ENCODE peak calls at places on chromosomes 11 and 22, in four cellular contexts. G is psoas muscle, A is A172, L is substantia nigra. F is an unnamed sample.

GRCh38 chr11:88435405-88435804 is 97.9 kb upstream of the CTSC start:
- DNase-seq in G (no peak), A (no peak), L (no peak), F (no peak)

GRCh38 chr11:101323997-101324396 is 194.4 kb upstream of the PGR start:
- DNase-seq in G (no peak), A (no peak), L (no peak), F (no peak)

GRCh38 chr11:105799728-105800462 is 190.0 kb downstream of the GRIA4 start:
- DNase-seq in G (no peak), A (no peak), L (no peak), F (no peak)

GRCh38 chr22:39468487-39469325 is 11.9 kb downstream of the MGAT3 start:
- DNase-seq in G (no peak), A (no peak), L (no peak), F (no peak)

GRCh38 chr11:134439181-134439580 is 27.1 kb upstream of the B3GAT1 start:
- DNase-seq in G (no peak), A (peak), L (peak), F (no peak)

GRCh38 chr11:118226781-118227180 is 2.0 kb upstream of the JAML start:
- DNase-seq in G (no peak), A (no peak), L (no peak), F (no peak)

GRCh38 chr22:40421941-40422340 is 51.5 kb downstream of the SGSM3 start:
- DNase-seq in G (peak), A (no peak), L (no peak), F (no peak)

GRCh38 chr22:42805016-42805997 is 51.8 kb downstream of the ARFGAP3 start:
- DNase-seq in G (peak), A (no peak), L (peak), F (peak)

GRCh38 chr11:37942081-37942480 is 1344.0 kb upstream of the RAG2 start:
- DNase-seq in G (no peak), A (no peak), L (no peak), F (no peak)

GRCh38 chr11:43992834-43993637 is 50.6 kb downstream of the C11orf96 start:
- DNase-seq in G (no peak), A (no peak), L (no peak), F (no peak)

GRCh38 chr11:130042093-130042591 is 27.6 kb upstream of the APLP2 start:
- DNase-seq in G (no peak), A (peak), L (no peak), F (no peak)

GRCh38 chr11:34468209-34468841 is 29.6 kb downstream of the CAT start:
- DNase-seq in G (no peak), A (peak), L (no peak), F (no peak)

GRCh38 chr22:41123151-41123550 is 30.8 kb downstream of the EP300 start:
- DNase-seq in G (no peak), A (no peak), L (no peak), F (no peak)

GRCh38 chr11:17479284-17480214 is 2.9 kb upstream of the ABCC8 start:
- DNase-seq in G (no peak), A (peak), L (peak), F (no peak)

GRCh38 chr22:35842954-35843353 is 125.3 kb downstream of the APOL5 start:
- DNase-seq in G (no peak), A (peak), L (no peak), F (no peak)

GRCh38 chr11:103537904-103538502 is 428.8 kb downstream of the DYNC2H1 start:
- DNase-seq in G (no peak), A (peak), L (no peak), F (no peak)

GRCh38 chr11:67495234-67496005 is 9.7 kb downstream of the PITPNM1 start:
- DNase-seq in G (no peak), A (no peak), L (no peak), F (no peak)

GRCh38 chr11:127412722-127413121 is 412.2 kb upstream of the KIRREL3 start:
- DNase-seq in G (no peak), A (no peak), L (no peak), F (no peak)

GRCh38 chr11:58075781-58076180 is 45.0 kb downstream of the OR6Q1 start:
- DNase-seq in G (no peak), A (no peak), L (no peak), F (no peak)

GRCh38 chr22:50090141-50090714 is 422 bp downstream of the MOV10L1 start:
- DNase-seq in G (no peak), A (no peak), L (no peak), F (no peak)

GRCh38 chr22:43917523-43917922 is 6.1 kb upstream of the PNPLA3 start:
- DNase-seq in G (no peak), A (no peak), L (no peak), F (no peak)

GRCh38 chr11:34358258-34358665 is 452 bp upstream of the ABTB2 start:
- DNase-seq in G (no peak), A (peak), L (no peak), F (peak)

GRCh38 chr22:41907436-41908401 is 7.2 kb downstream of the SHISA8 start:
- DNase-seq in G (no peak), A (no peak), L (no peak), F (no peak)

GRCh38 chr11:61893981-61894380 is 2.6 kb upstream of the FADS3 start:
- DNase-seq in G (no peak), A (peak), L (no peak), F (no peak)

GRCh38 chr11:57368106-57368826 is 12.7 kb downstream of the PRG3 start:
- DNase-seq in G (no peak), A (no peak), L (no peak), F (no peak)

GRCh38 chr22:48630848-48631247 is 1196.8 kb downstream of the BRD1 start:
- DNase-seq in G (no peak), A (no peak), L (no peak), F (no peak)

GRCh38 chr11:7511405-7511804 is 2.4 kb upstream of the PPFIBP2 start:
- DNase-seq in G (peak), A (no peak), L (peak), F (peak)

GRCh38 chr11:61752117-61752924 is at the start of gene MYRF:
- DNase-seq in G (peak), A (no peak), L (peak), F (peak)

GRCh38 chr11:46414466-46414796 is 22.9 kb upstream of the CHRM4 start:
- DNase-seq in G (no peak), A (no peak), L (no peak), F (no peak)

GRCh38 chr11:87740968-87741367 is 434.3 kb downstream of the RAB38 start:
- DNase-seq in G (no peak), A (no peak), L (no peak), F (no peak)

GRCh38 chr11:96124155-96124554 is 200.2 kb upstream of the MTMR2 start:
- DNase-seq in G (no peak), A (no peak), L (no peak), F (no peak)

F was measured in right lobe of liver.